ENCODE peak calls at places on chromosomes 7 and 10, in seven cellular contexts. One of them, this sample, is unnamed.

GRCh38 chr10:128059915-128060314 is 66.3 kb downstream of the MKI67 start:
- DNase-seq in suprapubic skin: no peak
- DNase-seq in stomach: no peak
- DNase-seq in HL-60: no peak
- DNase-seq in GM23338: no peak
- DNase-seq in HCT116: no peak
- DNase-seq in prostate gland: no peak
- DNase-seq in this sample: no peak

GRCh38 chr10:43790147-43790546 is 141.5 kb upstream of the ZNF32 start:
- DNase-seq in suprapubic skin: no peak
- DNase-seq in stomach: no peak
- DNase-seq in HL-60: no peak
- DNase-seq in GM23338: no peak
- DNase-seq in HCT116: no peak
- DNase-seq in prostate gland: no peak
- DNase-seq in this sample: no peak

GRCh38 chr7:137903382-137904169 is 56.8 kb upstream of the DGKI start:
- DNase-seq in suprapubic skin: peak
- DNase-seq in stomach: peak
- DNase-seq in HL-60: peak
- DNase-seq in GM23338: peak
- DNase-seq in HCT116: peak
- DNase-seq in prostate gland: peak
- DNase-seq in this sample: no peak

GRCh38 chr7:33108591-33108930 is 643 bp downstream of the RP9 start:
- DNase-seq in suprapubic skin: no peak
- DNase-seq in stomach: no peak
- DNase-seq in HL-60: peak
- DNase-seq in GM23338: peak
- DNase-seq in HCT116: no peak
- DNase-seq in prostate gland: no peak
- DNase-seq in this sample: no peak

GRCh38 chr10:21528452-21529235 is 3.2 kb upstream of the SKIDA1 start:
- DNase-seq in suprapubic skin: no peak
- DNase-seq in stomach: no peak
- DNase-seq in HL-60: no peak
- DNase-seq in GM23338: no peak
- DNase-seq in HCT116: no peak
- DNase-seq in prostate gland: no peak
- DNase-seq in this sample: no peak

GRCh38 chr10:53754851-53755250 is 982.3 kb upstream of the MBL2 start:
- DNase-seq in suprapubic skin: no peak
- DNase-seq in stomach: no peak
- DNase-seq in HL-60: no peak
- DNase-seq in GM23338: peak
- DNase-seq in HCT116: no peak
- DNase-seq in prostate gland: no peak
- DNase-seq in this sample: no peak

GRCh38 chr10:110802551-110803238 is 69.0 kb upstream of the PDCD4 start:
- DNase-seq in suprapubic skin: peak
- DNase-seq in stomach: peak
- DNase-seq in HL-60: peak
- DNase-seq in GM23338: no peak
- DNase-seq in HCT116: no peak
- DNase-seq in prostate gland: peak
- DNase-seq in this sample: no peak

GRCh38 chr7:151123485-151124204 is 37.4 kb downstream of the AGAP3 start:
- DNase-seq in suprapubic skin: peak
- DNase-seq in stomach: peak
- DNase-seq in HL-60: peak
- DNase-seq in GM23338: peak
- DNase-seq in HCT116: peak
- DNase-seq in prostate gland: peak
- DNase-seq in this sample: no peak

GRCh38 chr7:92973293-92973731 is 136.9 kb upstream of the CDK6 start:
- DNase-seq in suprapubic skin: no peak
- DNase-seq in stomach: no peak
- DNase-seq in HL-60: no peak
- DNase-seq in GM23338: no peak
- DNase-seq in HCT116: no peak
- DNase-seq in prostate gland: no peak
- DNase-seq in this sample: no peak

GRCh38 chr10:101828734-101829551 is 10.7 kb upstream of the OGA start:
- DNase-seq in suprapubic skin: peak
- DNase-seq in stomach: no peak
- DNase-seq in HL-60: no peak
- DNase-seq in GM23338: peak
- DNase-seq in HCT116: no peak
- DNase-seq in prostate gland: no peak
- DNase-seq in this sample: no peak

GRCh38 chr7:16743207-16743606 is 10.3 kb upstream of the TSPAN13 start:
- DNase-seq in suprapubic skin: no peak
- DNase-seq in stomach: no peak
- DNase-seq in HL-60: no peak
- DNase-seq in GM23338: no peak
- DNase-seq in HCT116: no peak
- DNase-seq in prostate gland: no peak
- DNase-seq in this sample: no peak

GRCh38 chr10:13816195-13816926 is 229.6 kb downstream of the PRPF18 start:
- DNase-seq in suprapubic skin: no peak
- DNase-seq in stomach: peak
- DNase-seq in HL-60: no peak
- DNase-seq in GM23338: no peak
- DNase-seq in HCT116: no peak
- DNase-seq in prostate gland: peak
- DNase-seq in this sample: no peak

GRCh38 chr7:128094686-128095085 is 63.4 kb upstream of the LRRC4 start:
- DNase-seq in suprapubic skin: no peak
- DNase-seq in stomach: no peak
- DNase-seq in HL-60: no peak
- DNase-seq in GM23338: no peak
- DNase-seq in HCT116: no peak
- DNase-seq in prostate gland: no peak
- DNase-seq in this sample: no peak

GRCh38 chr7:133358728-133359127 is 105.8 kb downstream of the EXOC4 start:
- DNase-seq in suprapubic skin: no peak
- DNase-seq in stomach: no peak
- DNase-seq in HL-60: no peak
- DNase-seq in GM23338: no peak
- DNase-seq in HCT116: no peak
- DNase-seq in prostate gland: no peak
- DNase-seq in this sample: no peak

GRCh38 chr10:13346280-13346819 is 1.7 kb downstream of the SEPHS1 start:
- DNase-seq in suprapubic skin: no peak
- DNase-seq in stomach: no peak
- DNase-seq in HL-60: no peak
- DNase-seq in GM23338: no peak
- DNase-seq in HCT116: no peak
- DNase-seq in prostate gland: no peak
- DNase-seq in this sample: no peak

GRCh38 chr7:133529861-133530260 is 277.0 kb downstream of the EXOC4 start:
- DNase-seq in suprapubic skin: no peak
- DNase-seq in stomach: no peak
- DNase-seq in HL-60: no peak
- DNase-seq in GM23338: no peak
- DNase-seq in HCT116: no peak
- DNase-seq in prostate gland: no peak
- DNase-seq in this sample: no peak

GRCh38 chr7:101900103-101900502 is 82.7 kb downstream of the CUX1 start:
- DNase-seq in suprapubic skin: no peak
- DNase-seq in stomach: no peak
- DNase-seq in HL-60: no peak
- DNase-seq in GM23338: no peak
- DNase-seq in HCT116: no peak
- DNase-seq in prostate gland: peak
- DNase-seq in this sample: no peak

GRCh38 chr7:55366461-55367138 is 1.5 kb downstream of the LANCL2 start:
- DNase-seq in suprapubic skin: no peak
- DNase-seq in stomach: no peak
- DNase-seq in HL-60: peak
- DNase-seq in GM23338: peak
- DNase-seq in HCT116: no peak
- DNase-seq in prostate gland: no peak
- DNase-seq in this sample: no peak

GRCh38 chr10:74109452-74109851 is 41.2 kb downstream of the AP3M1 start:
- DNase-seq in suprapubic skin: no peak
- DNase-seq in stomach: no peak
- DNase-seq in HL-60: no peak
- DNase-seq in GM23338: no peak
- DNase-seq in HCT116: no peak
- DNase-seq in prostate gland: no peak
- DNase-seq in this sample: no peak

DNA sequence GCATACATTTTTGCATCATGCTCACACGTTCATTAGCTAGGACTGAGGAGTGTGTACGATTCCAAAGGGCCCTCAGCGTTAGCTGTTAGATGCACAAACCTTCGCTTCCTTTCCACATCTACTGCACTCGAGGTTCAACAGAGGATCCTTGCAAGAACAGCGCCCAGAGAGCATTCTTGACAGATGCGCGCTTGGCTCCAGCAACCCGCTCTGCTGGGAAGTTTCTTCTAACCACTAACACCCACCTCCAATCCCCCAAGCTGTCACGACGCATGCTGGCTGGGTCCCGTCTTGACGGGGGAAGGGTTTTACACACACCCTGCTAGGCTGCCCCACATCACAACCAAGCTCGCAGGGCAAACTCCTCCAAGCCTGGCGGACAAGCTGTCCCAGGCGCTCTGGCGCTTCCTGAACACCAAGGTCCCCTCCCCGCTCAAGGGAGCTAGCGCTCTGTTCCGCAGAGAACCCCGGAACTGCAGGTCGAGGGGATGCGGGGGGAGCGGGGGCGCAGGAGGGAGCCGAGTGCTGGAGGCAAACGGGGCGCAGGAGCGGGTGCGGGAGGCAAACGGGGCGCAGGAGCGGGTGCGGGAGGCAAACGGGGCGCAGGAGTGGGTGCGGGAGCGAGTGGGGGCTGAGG is 653 bp upstream of the ADRB1 start:
- DNase-seq in suprapubic skin: peak
- DNase-seq in stomach: peak
- DNase-seq in HL-60: peak
- DNase-seq in GM23338: peak
- DNase-seq in HCT116: peak
- DNase-seq in prostate gland: peak
- DNase-seq in this sample: no peak
- TF ChIP-seq POLR2AphosphoS5 in suprapubic skin: no peak
- TF ChIP-seq POLR2AphosphoS5 in stomach: no peak
- TF ChIP-seq POLR2AphosphoS5 in HL-60: no peak
- TF ChIP-seq POLR2AphosphoS5 in GM23338: peak
- TF ChIP-seq POLR2AphosphoS5 in HCT116: no peak
- TF ChIP-seq POLR2AphosphoS5 in prostate gland: peak
- TF ChIP-seq POLR2AphosphoS5 in this sample: no peak

DNA sequence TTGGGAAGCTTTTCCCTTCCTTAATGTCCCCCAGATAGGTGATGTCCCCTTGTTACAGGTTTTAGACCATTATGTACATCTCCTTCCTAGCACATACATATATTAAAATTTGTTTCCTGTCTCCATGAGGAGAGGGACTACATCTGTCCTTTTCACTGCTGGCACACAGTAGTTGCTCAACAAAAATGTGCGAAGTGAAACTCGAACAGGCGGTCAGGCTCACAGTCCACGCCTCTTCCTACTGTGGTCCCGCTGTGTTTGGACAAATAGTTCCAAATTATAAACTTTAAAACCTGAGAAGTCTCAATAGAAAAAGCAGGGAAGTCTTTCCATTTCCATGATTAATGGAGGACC is 1.2 kb upstream of the HHEX start:
- DNase-seq in suprapubic skin: no peak
- DNase-seq in stomach: no peak
- DNase-seq in HL-60: no peak
- DNase-seq in GM23338: no peak
- DNase-seq in HCT116: no peak
- DNase-seq in prostate gland: no peak
- DNase-seq in this sample: no peak
- H3K4me3 ChIP-seq in suprapubic skin: peak
- H3K4me3 ChIP-seq in stomach: peak
- H3K4me3 ChIP-seq in HL-60: peak
- H3K4me3 ChIP-seq in GM23338: peak
- H3K4me3 ChIP-seq in HCT116: no peak
- H3K4me3 ChIP-seq in prostate gland: peak
- H3K4me3 ChIP-seq in this sample: peak

DNA sequence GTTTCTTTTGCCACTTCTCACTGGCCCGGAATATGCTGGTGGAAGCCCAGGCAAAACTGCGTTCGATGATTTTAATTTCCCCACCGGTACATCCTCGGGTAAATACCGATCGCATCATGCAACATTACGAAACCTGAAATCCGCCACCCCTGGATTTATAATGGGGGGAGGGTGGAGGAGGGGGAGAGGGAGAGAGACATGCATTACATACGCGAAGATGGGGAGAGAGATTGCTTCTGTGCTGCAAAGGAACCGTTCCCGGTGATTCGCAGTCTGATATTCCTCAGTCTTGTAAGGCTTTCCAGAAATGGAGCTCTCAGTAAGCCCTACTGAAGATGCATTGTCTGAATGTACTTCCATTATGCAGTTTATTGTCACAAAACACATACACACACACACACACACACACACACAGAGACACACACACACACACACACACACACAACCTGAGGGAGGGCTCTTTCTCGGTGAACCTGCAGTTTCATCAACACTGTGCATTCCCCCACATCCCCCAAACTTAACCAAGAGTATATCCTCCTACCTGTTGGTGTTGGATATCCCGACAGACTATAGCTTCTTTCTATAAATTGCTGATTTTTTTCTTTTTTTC is 741 bp downstream of the GPR85 start:
- DNase-seq in suprapubic skin: no peak
- DNase-seq in stomach: no peak
- DNase-seq in HL-60: peak
- DNase-seq in GM23338: peak
- DNase-seq in HCT116: no peak
- DNase-seq in prostate gland: no peak
- DNase-seq in this sample: no peak
- TF ChIP-seq POLR2AphosphoS5 in suprapubic skin: no peak
- TF ChIP-seq POLR2AphosphoS5 in stomach: no peak
- TF ChIP-seq POLR2AphosphoS5 in HL-60: no peak
- TF ChIP-seq POLR2AphosphoS5 in GM23338: no peak
- TF ChIP-seq POLR2AphosphoS5 in HCT116: no peak
- TF ChIP-seq POLR2AphosphoS5 in prostate gland: no peak
- TF ChIP-seq POLR2AphosphoS5 in this sample: no peak

GRCh38 chr10:4663162-4663992 is 162.6 kb upstream of the AKR1E2 start:
- DNase-seq in suprapubic skin: peak
- DNase-seq in stomach: peak
- DNase-seq in HL-60: no peak
- DNase-seq in GM23338: peak
- DNase-seq in HCT116: peak
- DNase-seq in prostate gland: peak
- DNase-seq in this sample: no peak

GRCh38 chr10:4658777-4659176 is 167.2 kb upstream of the AKR1E2 start:
- DNase-seq in suprapubic skin: no peak
- DNase-seq in stomach: no peak
- DNase-seq in HL-60: no peak
- DNase-seq in GM23338: no peak
- DNase-seq in HCT116: no peak
- DNase-seq in prostate gland: no peak
- DNase-seq in this sample: no peak

GRCh38 chr10:4661572-4662255 is 164.3 kb upstream of the AKR1E2 start:
- DNase-seq in suprapubic skin: peak
- DNase-seq in stomach: peak
- DNase-seq in HL-60: no peak
- DNase-seq in GM23338: no peak
- DNase-seq in HCT116: no peak
- DNase-seq in prostate gland: peak
- DNase-seq in this sample: no peak

GRCh38 chr10:4656576-4657194 is 169.3 kb upstream of the AKR1E2 start:
- DNase-seq in suprapubic skin: no peak
- DNase-seq in stomach: peak
- DNase-seq in HL-60: no peak
- DNase-seq in GM23338: peak
- DNase-seq in HCT116: peak
- DNase-seq in prostate gland: peak
- DNase-seq in this sample: no peak

GRCh38 chr10:4662576-4663161 is 163.3 kb upstream of the AKR1E2 start:
- DNase-seq in suprapubic skin: no peak
- DNase-seq in stomach: no peak
- DNase-seq in HL-60: no peak
- DNase-seq in GM23338: no peak
- DNase-seq in HCT116: no peak
- DNase-seq in prostate gland: no peak
- DNase-seq in this sample: no peak
- H3K4me3 ChIP-seq in suprapubic skin: no peak
- H3K4me3 ChIP-seq in stomach: no peak
- H3K4me3 ChIP-seq in HL-60: no peak
- H3K4me3 ChIP-seq in GM23338: no peak
- H3K4me3 ChIP-seq in HCT116: no peak
- H3K4me3 ChIP-seq in prostate gland: no peak
- H3K4me3 ChIP-seq in this sample: no peak

This sample was measured in vagina.